ENCODE peak calls at places on chromosome X, in four cellular contexts. One of them, this sample, is unnamed. For H3K4me1, the result is how much of the 10 kb centered on the place peaks cover.

GRCh38 chrX:72304877-72305276 is 837 bp downstream of the CITED1 start:
- DNase-seq in K562: no peak
- DNase-seq in GM12878: no peak
- DNase-seq in HepG2: no peak
- DNase-seq in this sample: no peak

GRCh38 chrX:7191681-7192110 is 43.7 kb upstream of the PUDP start:
- DNase-seq in K562: no peak
- DNase-seq in GM12878: no peak
- DNase-seq in HepG2: peak
- DNase-seq in this sample: peak

GRCh38 chrX:68588653-68589371 is 58.7 kb upstream of the STARD8 start:
- DNase-seq in K562: no peak
- DNase-seq in GM12878: no peak
- DNase-seq in HepG2: no peak
- DNase-seq in this sample: no peak

GRCh38 chrX:71111141-71111843 is at the start of gene IL2RG:
- DNase-seq in K562: peak
- DNase-seq in GM12878: peak
- DNase-seq in HepG2: no peak
- DNase-seq in this sample: no peak

GRCh38 chrX:120000490-120001246 is 57.1 kb upstream of the NKAP start:
- DNase-seq in K562: no peak
- DNase-seq in GM12878: no peak
- DNase-seq in HepG2: no peak
- DNase-seq in this sample: no peak

GRCh38 chrX:17613979-17614572 is 123.2 kb upstream of the SCML1 start:
- DNase-seq in K562: no peak
- DNase-seq in GM12878: no peak
- DNase-seq in HepG2: peak
- DNase-seq in this sample: no peak

GRCh38 chrX:97609938-97610337 is 726.2 kb downstream of the RPA4 start:
- DNase-seq in K562: no peak
- DNase-seq in GM12878: no peak
- DNase-seq in HepG2: no peak
- DNase-seq in this sample: no peak

GRCh38 chrX:25034889-25035288 is 19.1 kb upstream of the ARX start:
- DNase-seq in K562: no peak
- DNase-seq in GM12878: no peak
- DNase-seq in HepG2: peak
- DNase-seq in this sample: no peak

GRCh38 chrX:10486373-10486772 is 134.0 kb downstream of the MID1 start:
- DNase-seq in K562: no peak
- DNase-seq in GM12878: no peak
- DNase-seq in HepG2: no peak
- DNase-seq in this sample: no peak

GRCh38 chrX:31608651-31609050 is 536.8 kb upstream of the FTHL17 start:
- DNase-seq in K562: no peak
- DNase-seq in GM12878: no peak
- DNase-seq in HepG2: no peak
- DNase-seq in this sample: no peak

GRCh38 chrX:76428243-76429130 is 977 bp downstream of the MAGEE1 start:
- DNase-seq in K562: no peak
- DNase-seq in GM12878: no peak
- DNase-seq in HepG2: no peak
- DNase-seq in this sample: peak

GRCh38 chrX:37883196-37883595 is 35.8 kb upstream of the DYNLT3 start:
- DNase-seq in K562: no peak
- DNase-seq in GM12878: no peak
- DNase-seq in HepG2: no peak
- DNase-seq in this sample: no peak

GRCh38 chrX:120380699-120381098 is 18.8 kb downstream of the ATP1B4 start:
- DNase-seq in K562: no peak
- DNase-seq in GM12878: no peak
- DNase-seq in HepG2: peak
- DNase-seq in this sample: no peak

GRCh38 chrX:70998402-70999027 is 67.6 kb upstream of the SLC7A3 start:
- DNase-seq in K562: no peak
- DNase-seq in GM12878: no peak
- DNase-seq in HepG2: peak
- DNase-seq in this sample: peak

GRCh38 chrX:72018277-72019112 is 107.8 kb downstream of the NHSL2 start:
- DNase-seq in K562: peak
- DNase-seq in GM12878: no peak
- DNase-seq in HepG2: peak
- DNase-seq in this sample: peak

GRCh38 chrX:46574337-46574940 is 874 bp downstream of the CHST7 start:
- DNase-seq in K562: no peak
- DNase-seq in GM12878: no peak
- DNase-seq in HepG2: peak
- DNase-seq in this sample: peak

GRCh38 chrX:70166601-70167590 is 10.4 kb upstream of the DGAT2L6 start:
- DNase-seq in K562: no peak
- DNase-seq in GM12878: no peak
- DNase-seq in HepG2: peak
- DNase-seq in this sample: no peak

GRCh38 chrX:152635941-152636340 is 1.8 kb upstream of the GABRQ start:
- DNase-seq in K562: peak
- DNase-seq in GM12878: no peak
- DNase-seq in HepG2: peak
- DNase-seq in this sample: no peak

GRCh38 chrX:65537229-65537628 is 2.6 kb upstream of the LAS1L start:
- DNase-seq in K562: no peak
- DNase-seq in GM12878: no peak
- DNase-seq in HepG2: no peak
- DNase-seq in this sample: no peak

GRCh38 chrX:140090800-140091275 is 125.5 kb upstream of the CXorf66 start:
- DNase-seq in K562: peak
- DNase-seq in GM12878: no peak
- DNase-seq in HepG2: no peak
- DNase-seq in this sample: no peak
- H3K4me3 ChIP-seq in K562: peak
- H3K4me3 ChIP-seq in GM12878: no peak
- H3K4me3 ChIP-seq in HepG2: no peak
- H3K4me3 ChIP-seq in this sample: peak

GRCh38 chrX:107752714-107753113 is 22.9 kb downstream of the TSC22D3 start:
- DNase-seq in K562: no peak
- DNase-seq in GM12878: no peak
- DNase-seq in HepG2: no peak
- DNase-seq in this sample: no peak

GRCh38 chrX:107752037-107752436 is 23.6 kb downstream of the TSC22D3 start:
- DNase-seq in K562: no peak
- DNase-seq in GM12878: no peak
- DNase-seq in HepG2: no peak
- DNase-seq in this sample: no peak

GRCh38 chrX:107750263-107750662 is 25.3 kb downstream of the TSC22D3 start:
- DNase-seq in K562: no peak
- DNase-seq in GM12878: no peak
- DNase-seq in HepG2: no peak
- DNase-seq in this sample: no peak

GRCh38 chrX:107753186-107753585 is 22.4 kb downstream of the TSC22D3 start:
- DNase-seq in K562: no peak
- DNase-seq in GM12878: no peak
- DNase-seq in HepG2: no peak
- DNase-seq in this sample: no peak

DNA sequence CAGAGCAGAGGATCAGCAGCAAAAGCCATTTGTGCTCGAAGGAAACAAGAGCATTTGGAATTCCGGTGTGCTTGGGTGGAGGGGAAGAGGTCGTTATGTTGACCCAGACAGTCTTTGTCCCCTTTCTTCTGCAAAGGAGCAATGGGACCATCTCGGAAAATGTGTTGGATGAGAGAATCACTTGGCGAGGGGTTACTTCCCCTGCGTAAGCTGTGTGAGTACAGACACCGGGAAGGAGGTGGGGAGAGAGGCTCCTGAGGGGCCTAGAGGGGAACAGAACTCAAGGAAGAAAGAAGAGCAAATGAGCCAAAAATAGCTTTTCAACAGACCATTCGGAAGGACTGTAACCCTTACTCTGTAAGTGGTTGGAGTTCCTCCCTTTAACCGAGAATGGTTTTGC is 24.5 kb downstream of the TSC22D3 start:
- DNase-seq in K562: no peak
- DNase-seq in GM12878: no peak
- DNase-seq in HepG2: no peak
- DNase-seq in this sample: no peak
- H3K4me1 ChIP-seq in K562: under half
- H3K4me1 ChIP-seq in GM12878: under half
- H3K4me1 ChIP-seq in HepG2: under half
- H3K4me1 ChIP-seq in this sample: under half

DNA sequence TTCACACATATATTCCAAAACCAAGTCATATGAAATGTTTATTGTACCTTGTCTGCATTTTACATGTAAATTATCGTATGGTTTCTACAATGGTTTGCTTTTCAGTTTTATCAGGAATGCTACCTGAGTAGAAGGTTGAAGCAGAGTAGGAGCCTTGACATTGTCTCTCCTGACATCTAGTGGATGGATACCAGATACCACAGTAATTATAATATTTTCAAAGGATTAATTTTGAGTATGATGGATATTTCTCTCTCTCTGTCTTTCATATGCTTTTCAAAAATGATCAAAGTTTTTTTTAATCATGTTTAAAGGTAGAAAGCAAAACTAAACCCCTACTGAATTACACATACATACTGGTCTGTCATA is 109.4 kb upstream of the KLHL13 start:
- DNase-seq in K562: peak
- DNase-seq in GM12878: peak
- DNase-seq in HepG2: peak
- DNase-seq in this sample: no peak
- TF ChIP-seq CBX5 in K562: no peak
- TF ChIP-seq CBX5 in GM12878: no peak
- TF ChIP-seq CBX5 in HepG2: no peak
- TF ChIP-seq CBX5 in this sample: no peak

GRCh38 chrX:41234962-41235361 is 99.0 kb upstream of the DDX3X start:
- DNase-seq in K562: no peak
- DNase-seq in GM12878: peak
- DNase-seq in HepG2: no peak
- DNase-seq in this sample: no peak

GRCh38 chrX:41238543-41238942 is 95.4 kb upstream of the DDX3X start:
- DNase-seq in K562: no peak
- DNase-seq in GM12878: no peak
- DNase-seq in HepG2: no peak
- DNase-seq in this sample: no peak

GRCh38 chrX:41233988-41234387 is 100.0 kb upstream of the DDX3X start:
- DNase-seq in K562: no peak
- DNase-seq in GM12878: no peak
- DNase-seq in HepG2: no peak
- DNase-seq in this sample: no peak

GRCh38 chrX:41240504-41240903 is 93.5 kb upstream of the DDX3X start:
- DNase-seq in K562: no peak
- DNase-seq in GM12878: no peak
- DNase-seq in HepG2: no peak
- DNase-seq in this sample: no peak

DNA sequence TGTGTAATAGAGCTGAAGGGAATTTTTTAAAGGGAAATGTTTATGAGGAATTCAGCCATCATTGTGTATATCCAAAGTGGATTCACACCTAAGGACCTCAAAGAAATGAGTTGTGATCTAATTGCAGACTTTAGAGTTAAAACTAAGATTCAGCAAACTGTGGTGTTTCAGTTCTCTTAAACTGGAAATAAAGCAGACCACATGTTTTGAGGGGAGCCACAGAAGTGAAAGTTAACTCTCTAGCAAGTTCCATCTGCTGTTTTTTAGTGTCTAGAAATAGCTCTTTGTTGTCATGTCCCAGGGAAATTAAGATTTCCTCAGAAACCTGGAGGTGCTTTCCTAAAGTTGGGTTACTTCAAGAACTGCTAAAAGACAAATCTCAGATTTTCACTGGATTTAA is 97.3 kb upstream of the DDX3X start:
- DNase-seq in K562: no peak
- DNase-seq in GM12878: peak
- DNase-seq in HepG2: no peak
- DNase-seq in this sample: no peak
- H3K4me3 ChIP-seq in K562: no peak
- H3K4me3 ChIP-seq in GM12878: no peak
- H3K4me3 ChIP-seq in HepG2: no peak
- H3K4me3 ChIP-seq in this sample: no peak

DNA sequence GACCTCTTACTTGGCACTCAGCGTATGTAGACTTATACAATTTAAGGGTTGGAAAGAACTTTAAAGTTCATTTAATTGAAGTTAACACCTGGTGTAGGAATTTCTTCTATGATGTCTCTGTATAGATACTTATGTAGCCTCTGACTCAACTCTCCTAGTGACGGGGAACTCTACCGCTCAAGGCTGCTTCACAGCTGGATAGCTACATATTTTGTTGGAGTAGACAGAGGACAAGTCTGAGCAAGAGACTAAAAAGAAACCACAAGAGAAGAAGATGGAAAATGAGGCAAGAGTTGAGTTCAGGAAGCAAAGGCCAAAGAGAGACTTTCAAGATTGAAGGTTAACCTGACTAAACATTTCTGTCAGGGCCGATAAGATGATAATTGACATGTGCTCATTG is 52.6 kb downstream of the GPR50 start:
- DNase-seq in K562: no peak
- DNase-seq in GM12878: no peak
- DNase-seq in HepG2: no peak
- DNase-seq in this sample: no peak
- H3K4me1 ChIP-seq in K562: under half
- H3K4me1 ChIP-seq in GM12878: under half
- H3K4me1 ChIP-seq in HepG2: under half
- H3K4me1 ChIP-seq in this sample: under half